ENCODE peak calls at places on chromosomes 5 and 9, in ten cellular contexts. N is astrocyte, V is heart left ventricle, H is coronary artery, B is omental fat pad, M is GM20000, C is GM10248, T is breast epithelium, Z is AG10803, S is tibial artery. Q is an unnamed sample.

GRCh38 chr9:115261656-115262081 is 143.7 kb upstream of the TNC start:
- DNase-seq in N (peak; percentile 40), V (no peak), H (no peak), B (no peak), M (no peak), C (no peak), T (no peak), Z (peak; percentile 36), S (no peak), Q (peak; percentile 48)

GRCh38 chr5:33997331-33997983 is 10.4 kb downstream of the AMACR start:
- DNase-seq in N (peak; percentile 72), V (peak; percentile 42), H (peak; percentile 79), B (no peak), M (peak; percentile 52), C (peak; percentile 33), T (peak; percentile 53), Z (peak; percentile 93), S (peak; percentile 87), Q (peak; percentile 86)

GRCh38 chr9:115845648-115846312 is 307.8 kb upstream of the PAPPA start:
- DNase-seq in N (peak; percentile 63), V (no peak), H (no peak), B (no peak), M (no peak), C (no peak), T (no peak), Z (peak; percentile 62), S (no peak), Q (peak; percentile 54)

GRCh38 chr9:91376239-91376638 is 14.5 kb upstream of the AUH start:
- DNase-seq in N (peak; percentile 52), V (no peak), H (no peak), B (no peak), M (no peak), C (no peak), T (no peak), Z (peak; percentile 79), S (no peak), Q (no peak)

GRCh38 chr9:95570646-95571045 is 53.9 kb upstream of the PTCH1 start:
- DNase-seq in N (peak; percentile 53), V (no peak), H (no peak), B (no peak), M (no peak), C (no peak), T (no peak), Z (peak; percentile 53), S (no peak), Q (no peak)

GRCh38 chr5:73722224-73722623 is 96.2 kb downstream of the ARHGEF28 start:
- DNase-seq in N (no peak), V (no peak), H (no peak), B (no peak), M (no peak), C (no peak), T (no peak), Z (peak; percentile 74), S (no peak), Q (peak; percentile 21)

GRCh38 chr5:118921946-118922345 is 66.4 kb downstream of the DTWD2 start:
- DNase-seq in N (peak; percentile 23), V (no peak), H (no peak), B (no peak), M (no peak), C (no peak), T (no peak), Z (no peak), S (no peak), Q (no peak)

GRCh38 chr9:100474082-100474949 is 1.4 kb downstream of the TMEFF1 start:
- DNase-seq in N (no peak), V (no peak), H (no peak), B (no peak), M (peak; percentile 30), C (no peak), T (no peak), Z (no peak), S (no peak), Q (no peak)

GRCh38 chr9:1046639-1047604 is 3.2 kb upstream of the DMRT2 start:
- DNase-seq in N (no peak), V (no peak), H (no peak), B (no peak), M (no peak), C (no peak), T (no peak), Z (no peak), S (no peak), Q (no peak)

GRCh38 chr9:79104216-79104615 is 467.5 kb upstream of the TLE4 start:
- DNase-seq in N (peak; percentile 67), V (no peak), H (no peak), B (no peak), M (no peak), C (no peak), T (no peak), Z (peak; percentile 62), S (no peak), Q (no peak)

GRCh38 chr5:36396640-36397039 is 94.9 kb upstream of the RANBP3L start:
- DNase-seq in N (peak; percentile 39), V (no peak), H (no peak), B (no peak), M (no peak), C (no peak), T (no peak), Z (peak; percentile 37), S (no peak), Q (peak; percentile 56)

GRCh38 chr5:36395260-36395659 is 93.6 kb upstream of the RANBP3L start:
- DNase-seq in N (no peak), V (no peak), H (no peak), B (no peak), M (no peak), C (no peak), T (no peak), Z (no peak), S (no peak), Q (no peak)

GRCh38 chr5:36393656-36394438 is 92.1 kb upstream of the RANBP3L start:
- DNase-seq in N (no peak), V (no peak), H (no peak), B (no peak), M (no peak), C (no peak), T (no peak), Z (no peak), S (no peak), Q (no peak)

GRCh38 chr5:36402512-36402906 is 100.8 kb upstream of the RANBP3L start:
- DNase-seq in N (no peak), V (no peak), H (no peak), B (no peak), M (no peak), C (no peak), T (no peak), Z (no peak), S (no peak), Q (no peak)

GRCh38 chr5:36398137-36398536 is 96.4 kb upstream of the RANBP3L start:
- DNase-seq in N (peak; percentile 60), V (no peak), H (no peak), B (no peak), M (no peak), C (no peak), T (no peak), Z (peak; percentile 69), S (no peak), Q (peak; percentile 57)
- TF ChIP-seq CTCF in N (peak; percentile 45), V (peak; percentile 41), H (no peak), B (no peak), M (no peak), C (peak; percentile 35), T (no peak), Z (peak; percentile 68), S (peak; percentile 47), Q (peak; percentile 71)

GRCh38 chr5:142545653-142546322 is 140.1 kb downstream of the FGF1 start:
- DNase-seq in N (peak; percentile 41), V (no peak), H (no peak), B (no peak), M (no peak), C (no peak), T (no peak), Z (peak; percentile 54), S (no peak), Q (no peak)

GRCh38 chr5:142540774-142541466 is 145.0 kb downstream of the FGF1 start:
- DNase-seq in N (peak; percentile 26), V (peak; percentile 64), H (no peak), B (no peak), M (no peak), C (no peak), T (no peak), Z (peak; percentile 95), S (no peak), Q (peak; percentile 30)

GRCh38 chr5:142543951-142544753 is 141.7 kb downstream of the FGF1 start:
- DNase-seq in N (peak; percentile 21), V (no peak), H (no peak), B (no peak), M (no peak), C (no peak), T (no peak), Z (peak; percentile 67), S (no peak), Q (peak; percentile 55)

GRCh38 chr5:142544946-142545652 is 140.8 kb downstream of the FGF1 start:
- DNase-seq in N (peak; percentile 42), V (no peak), H (no peak), B (no peak), M (no peak), C (no peak), T (no peak), Z (peak; percentile 49), S (no peak), Q (peak; percentile 13)

DNA sequence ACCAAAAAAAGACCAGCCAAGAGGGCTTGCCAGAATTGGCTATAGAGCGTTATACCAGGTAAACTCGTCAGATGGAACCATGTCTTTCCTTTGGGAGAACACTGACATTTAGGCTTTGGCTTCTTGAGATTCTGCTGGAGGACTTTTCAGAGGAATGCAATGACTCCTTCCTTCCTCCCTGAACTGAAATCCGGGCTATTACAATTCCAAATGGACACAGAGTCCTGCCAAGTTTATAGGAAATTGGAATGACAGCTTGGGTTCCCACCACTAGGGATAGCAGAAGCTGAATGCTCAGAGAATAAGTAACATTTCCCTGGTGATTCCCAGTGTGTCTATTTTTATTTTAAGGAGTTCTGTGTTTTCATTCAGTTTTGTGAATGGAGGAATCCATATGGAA is 143.0 kb downstream of the FGF1 start:
- DNase-seq in N (peak; percentile 17), V (no peak), H (no peak), B (no peak), M (no peak), C (no peak), T (no peak), Z (peak; percentile 71), S (no peak), Q (peak; percentile 50)
- TF ChIP-seq CTCF in N (peak; percentile 23), V (peak; percentile 45), H (no peak), B (no peak), M (no peak), C (no peak), T (peak; percentile 43), Z (peak; percentile 42), S (peak; percentile 39), Q (peak; percentile 51)

DNA sequence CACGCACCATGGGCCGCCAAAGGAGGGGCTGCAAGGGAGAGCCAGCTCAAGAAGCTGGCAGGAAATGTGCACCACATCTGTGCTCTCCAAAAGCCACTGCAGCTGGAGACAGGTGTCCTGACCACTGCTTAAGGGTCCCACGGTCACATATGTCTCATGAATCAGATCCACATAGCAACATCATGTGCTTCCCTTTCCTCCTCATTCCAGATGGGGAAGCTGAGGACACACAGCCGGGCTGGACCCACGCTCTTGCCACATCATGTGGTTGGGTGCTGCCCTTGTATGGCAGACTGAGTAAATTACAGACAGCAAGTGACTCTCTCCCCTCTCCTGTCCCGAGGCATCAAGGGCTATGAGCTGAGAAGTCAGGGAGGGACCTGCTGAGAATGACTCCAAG is 58.3 kb downstream of the NSUN2 start:
- DNase-seq in N (no peak), V (no peak), H (no peak), B (no peak), M (no peak), C (no peak), T (no peak), Z (peak; percentile 23), S (no peak), Q (no peak)
- TF ChIP-seq CTCF in N (no peak), V (no peak), H (no peak), B (no peak), M (no peak), C (peak; percentile 28), T (no peak), Z (no peak), S (no peak), Q (no peak)

GRCh38 chr5:28576022-28576421 is 1537.6 kb upstream of the CDH9 start:
- DNase-seq in N (peak; percentile 3), V (no peak), H (no peak), B (no peak), M (no peak), C (no peak), T (no peak), Z (no peak), S (no peak), Q (no peak)
- TF ChIP-seq CTCF in N (peak; percentile 32), V (no peak), H (no peak), B (no peak), M (no peak), C (no peak), T (no peak), Z (no peak), S (no peak), Q (no peak)

Q was measured in HFFc6.